ENCODE peak calls at places on chromosomes 2 and 18, in seven cellular contexts. E is GM13977; Q is mucosa of descending colon; B is mesothelial cell of epicardium; A is activated CD8-positive, alpha-beta T cell treated with anti-CD3 and anti-CD28 coated beads for 36 hours; H is osteoblast; L is SK-N-SH. C is an unnamed sample.

GRCh38 chr2:99695121-99695773 is 205.4 kb upstream of the REV1 start:
- DNase-seq in E (no peak), Q (no peak), B (no peak), A (no peak), H (no peak), L (no peak), C (no peak)

GRCh38 chr18:45749918-45750689 is 26.1 kb downstream of the SLC14A1 start:
- DNase-seq in E (no peak), Q (no peak), B (no peak), A (no peak), H (peak), L (no peak), C (no peak)

GRCh38 chr2:30979822-30980245 is 158.4 kb downstream of the GALNT14 start:
- DNase-seq in E (no peak), Q (no peak), B (no peak), A (no peak), H (no peak), L (peak), C (no peak)

GRCh38 chr18:74873629-74874028 is 276.0 kb downstream of the ZNF407 start:
- DNase-seq in E (no peak), Q (no peak), B (no peak), A (no peak), H (no peak), L (no peak), C (no peak)

GRCh38 chr18:11891737-11892136 is 16.4 kb downstream of the MPPE1 start:
- DNase-seq in E (no peak), Q (no peak), B (no peak), A (no peak), H (no peak), L (no peak), C (no peak)

GRCh38 chr2:219278655-219279150 is 463 bp upstream of the DNAJB2 start:
- DNase-seq in E (peak), Q (no peak), B (no peak), A (no peak), H (no peak), L (no peak), C (no peak)

GRCh38 chr2:71934595-71935263 is 212.9 kb downstream of the CYP26B1 start:
- DNase-seq in E (peak), Q (no peak), B (no peak), A (no peak), H (peak), L (peak), C (no peak)

GRCh38 chr18:33022370-33022769 is 249.5 kb upstream of the KLHL14 start:
- DNase-seq in E (no peak), Q (no peak), B (no peak), A (no peak), H (no peak), L (peak), C (no peak)

DNA sequence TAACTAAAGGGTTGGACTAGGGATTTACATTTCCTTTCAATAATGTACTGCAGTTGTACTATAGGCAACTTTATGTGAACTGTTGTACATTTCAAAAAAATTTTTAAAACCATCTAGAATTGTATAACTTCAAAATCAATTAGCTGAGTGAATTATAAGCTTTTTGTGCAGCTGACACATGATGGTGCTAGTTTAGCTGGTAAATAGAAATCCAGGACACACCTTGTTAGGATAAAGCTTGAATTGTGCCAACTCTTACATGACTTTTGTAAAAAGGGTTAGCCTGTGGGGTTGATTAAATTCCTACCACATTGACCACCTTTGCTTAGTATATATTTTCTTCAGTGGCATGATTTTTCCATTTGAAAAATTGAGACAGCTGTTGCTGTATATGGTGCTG is 104.4 kb downstream of the CPS1 start:
- DNase-seq in E (no peak), Q (no peak), B (no peak), A (no peak), H (no peak), L (no peak), C (no peak)
- TF ChIP-seq CTCF in E (no peak), Q (no peak), B (no peak), A (no peak), H (no peak), L (no peak), C (no peak)

DNA sequence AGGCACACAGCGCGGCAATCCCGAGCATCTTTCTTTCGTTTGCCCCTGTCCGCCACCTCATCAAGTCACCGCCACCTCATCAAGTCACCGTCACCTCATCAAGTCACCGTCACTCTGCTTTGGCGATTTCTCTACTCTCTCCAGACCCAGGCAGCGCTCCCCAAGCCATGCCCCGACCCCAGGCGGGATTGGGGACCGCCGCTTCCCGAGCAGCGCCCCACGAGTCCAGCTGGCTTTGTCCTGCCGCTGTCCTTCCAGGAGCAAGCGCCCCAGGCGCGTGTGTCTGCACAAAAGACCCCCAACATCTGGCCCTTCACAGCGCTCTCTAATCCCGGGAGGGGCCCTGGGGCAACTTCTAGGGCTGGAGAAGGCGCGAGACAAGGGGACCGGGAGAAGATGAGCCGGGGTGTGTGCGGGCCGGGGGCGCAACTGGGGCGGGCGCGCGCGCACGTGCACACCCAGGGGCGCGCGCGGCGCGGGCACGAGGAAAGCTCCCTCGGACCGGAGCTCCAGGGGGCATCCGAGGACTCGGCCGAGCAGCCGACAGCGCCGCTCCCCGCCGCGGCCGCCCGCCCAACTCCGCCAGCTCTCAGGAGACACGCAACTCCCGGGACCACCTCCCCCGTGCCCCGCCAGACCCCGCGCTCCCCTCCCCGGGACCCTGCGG is 630 bp upstream of the RNF152 start:
- DNase-seq in E (peak), Q (peak), B (peak), A (peak), H (peak), L (peak), C (peak)
- TF ChIP-seq CTCF in E (no peak), Q (no peak), B (no peak), A (no peak), H (no peak), L (peak), C (no peak)

GRCh38 chr18:48749768-48750167 is 201.0 kb downstream of the SMAD7 start:
- DNase-seq in E (no peak), Q (no peak), B (no peak), A (no peak), H (peak), L (no peak), C (no peak)
- TF ChIP-seq CTCF in E (no peak), Q (no peak), B (no peak), A (no peak), H (no peak), L (no peak), C (no peak)

DNA sequence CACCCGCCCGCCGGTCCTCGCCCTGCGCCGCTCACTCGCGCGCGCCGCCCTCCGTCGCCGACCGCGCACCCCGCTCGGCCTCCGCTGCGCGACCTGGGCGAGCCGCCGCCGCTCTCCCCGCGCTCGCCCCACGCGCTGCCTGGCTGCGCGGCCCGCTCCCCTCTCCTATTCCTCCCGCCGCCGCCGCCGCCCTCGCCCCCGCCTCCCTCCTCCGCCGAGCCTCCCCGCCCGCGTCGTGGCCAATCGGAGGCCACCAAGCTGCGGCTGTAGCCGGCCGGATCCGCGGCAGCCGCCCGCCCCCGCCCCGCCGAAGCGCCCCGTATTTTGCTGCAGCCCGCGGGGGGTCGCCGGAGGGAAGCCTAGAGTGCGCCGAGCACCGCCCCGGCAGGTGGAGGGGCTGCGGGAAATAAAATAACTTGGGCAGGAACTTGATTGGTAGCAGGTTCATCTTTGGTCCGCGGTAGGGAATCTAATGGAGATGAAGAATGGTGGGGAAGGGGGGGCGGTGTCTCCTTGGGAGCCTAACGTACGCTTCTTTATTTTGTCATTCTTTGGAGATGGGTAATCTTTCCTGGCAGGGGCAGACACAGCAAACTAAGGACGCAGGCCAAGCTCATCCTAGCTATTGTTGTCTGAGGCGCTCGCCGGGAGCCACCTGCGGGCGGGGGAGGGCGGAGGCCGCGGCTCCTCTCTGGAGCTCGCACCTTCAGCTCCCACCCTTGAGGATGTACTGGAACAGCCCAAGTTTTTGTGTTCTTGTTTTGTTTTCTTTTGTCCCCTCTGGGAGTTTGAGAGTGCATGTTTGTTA is 1.1 kb upstream of the CDH2 start:
- DNase-seq in E (peak), Q (no peak), B (peak), A (no peak), H (peak), L (peak), C (no peak)
- TF ChIP-seq CTCF in E (no peak), Q (no peak), B (no peak), A (no peak), H (no peak), L (peak), C (no peak)

DNA sequence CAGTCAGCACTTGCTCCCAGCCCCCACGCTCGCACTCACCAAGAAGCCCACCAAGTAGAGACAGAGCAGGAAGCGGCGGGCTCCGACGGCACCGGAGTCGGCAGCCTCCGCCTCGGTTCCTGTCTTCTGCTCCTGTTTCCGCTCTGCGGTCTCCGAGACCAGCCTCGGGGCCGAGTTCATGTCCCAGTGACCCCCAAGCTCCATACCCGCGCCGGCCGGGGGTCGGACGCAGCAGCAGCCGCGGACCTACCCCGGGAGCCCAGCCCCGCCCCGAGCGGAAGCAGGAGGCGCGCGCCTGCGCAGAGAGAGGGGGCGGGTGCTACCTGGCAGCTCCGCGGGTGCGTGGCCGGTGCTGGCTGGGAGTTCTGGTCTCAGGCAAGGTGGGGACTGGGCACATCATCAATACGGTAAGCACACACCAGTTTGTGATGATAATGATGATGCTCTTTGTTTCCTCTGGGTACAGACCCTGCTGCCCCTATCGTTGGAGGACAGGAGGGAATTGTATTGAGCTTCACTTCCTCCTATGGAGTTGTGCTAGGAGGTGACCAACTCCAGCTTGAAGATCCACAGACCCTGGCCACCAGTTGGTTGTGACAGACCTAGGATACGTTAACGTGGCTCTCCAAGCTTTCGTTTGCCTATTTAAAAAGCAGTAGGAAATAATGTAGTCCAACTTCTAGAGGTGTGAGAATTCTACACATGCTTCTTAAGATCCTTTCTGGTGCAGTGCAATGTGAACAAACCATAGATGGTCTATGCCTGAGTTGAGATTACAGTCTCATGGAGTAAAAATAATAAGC is 25.0 kb upstream of the TMEM182 start:
- DNase-seq in E (peak), Q (peak), B (peak), A (peak), H (peak), L (peak), C (peak)
- TF ChIP-seq CTCF in E (no peak), Q (no peak), B (no peak), A (no peak), H (no peak), L (no peak), C (no peak)

GRCh38 chr2:216989335-216990129 is 129.7 kb upstream of the TNP1 start:
- DNase-seq in E (no peak), Q (no peak), B (no peak), A (no peak), H (no peak), L (no peak), C (no peak)
- TF ChIP-seq CTCF in E (no peak), Q (no peak), B (no peak), A (no peak), H (peak), L (peak), C (no peak)

GRCh38 chr2:168300460-168300859 is 53.1 kb upstream of the STK39 start:
- DNase-seq in E (no peak), Q (no peak), B (no peak), A (no peak), H (no peak), L (no peak), C (no peak)
- TF ChIP-seq CTCF in E (no peak), Q (no peak), B (no peak), A (no peak), H (no peak), L (no peak), C (no peak)

DNA sequence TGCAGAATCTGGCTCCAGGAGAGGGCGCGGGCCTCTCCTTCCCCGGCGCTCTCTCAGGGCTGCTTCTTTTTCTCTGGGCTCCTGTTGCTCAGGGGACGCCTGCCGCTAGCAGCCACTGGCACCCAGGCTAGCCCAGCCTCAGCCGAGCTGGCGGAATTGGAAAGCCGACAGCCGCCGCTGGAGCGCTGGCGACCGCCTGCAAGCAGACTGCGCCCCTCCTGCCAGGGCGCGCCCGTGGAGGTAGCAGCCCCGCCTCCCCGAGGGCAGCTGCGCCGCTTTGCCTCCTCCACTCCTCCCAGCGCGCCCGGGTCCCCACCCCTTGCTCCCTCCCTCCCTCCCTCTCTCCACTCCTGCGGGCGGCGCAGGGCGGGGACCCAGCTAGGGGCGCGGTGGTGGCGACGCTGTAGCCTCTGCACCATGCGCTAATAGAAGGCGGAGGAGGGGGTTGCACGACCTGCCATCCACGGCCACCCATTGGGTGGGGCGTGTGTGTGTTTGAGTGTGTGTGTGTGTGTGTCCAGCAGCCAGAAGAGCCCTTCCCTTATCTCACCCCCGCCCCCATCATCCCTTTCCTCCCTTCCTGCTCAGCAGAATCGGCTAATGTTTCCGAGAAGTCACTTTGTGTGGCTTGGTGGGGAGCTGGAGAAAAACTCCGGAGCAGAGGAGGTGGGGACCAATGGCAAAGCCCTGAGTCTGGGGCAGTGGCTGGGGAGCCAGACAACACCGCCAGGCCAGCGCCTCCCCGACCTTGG is at the start of gene SCN9A:
- DNase-seq in E (peak), Q (peak), B (peak), A (peak), H (peak), L (peak), C (no peak)
- TF ChIP-seq CTCF in E (no peak), Q (no peak), B (no peak), A (no peak), H (no peak), L (no peak), C (no peak)

DNA sequence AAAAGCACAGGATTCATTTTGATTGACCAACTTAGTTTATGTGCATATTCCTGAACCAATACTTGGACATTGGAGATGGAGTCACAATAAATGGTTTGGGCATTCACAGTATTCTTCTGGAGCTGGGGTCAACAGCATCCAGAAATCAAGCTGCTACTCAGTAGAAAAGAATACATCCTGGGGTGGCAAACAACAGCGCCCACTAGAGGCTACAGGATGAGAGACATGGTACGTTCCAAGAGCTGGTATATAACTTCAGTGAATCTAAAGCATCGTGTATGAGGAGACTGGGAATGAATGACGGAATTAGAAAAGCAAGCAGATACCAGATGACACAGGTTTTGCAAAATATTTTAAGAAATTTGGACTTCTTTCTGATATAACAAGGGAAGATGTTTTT is 142.9 kb upstream of the FIGN start:
- DNase-seq in E (peak), Q (no peak), B (no peak), A (peak), H (no peak), L (peak), C (no peak)
- TF ChIP-seq CTCF in E (peak), Q (no peak), B (peak), A (no peak), H (peak), L (peak), C (no peak)

DNA sequence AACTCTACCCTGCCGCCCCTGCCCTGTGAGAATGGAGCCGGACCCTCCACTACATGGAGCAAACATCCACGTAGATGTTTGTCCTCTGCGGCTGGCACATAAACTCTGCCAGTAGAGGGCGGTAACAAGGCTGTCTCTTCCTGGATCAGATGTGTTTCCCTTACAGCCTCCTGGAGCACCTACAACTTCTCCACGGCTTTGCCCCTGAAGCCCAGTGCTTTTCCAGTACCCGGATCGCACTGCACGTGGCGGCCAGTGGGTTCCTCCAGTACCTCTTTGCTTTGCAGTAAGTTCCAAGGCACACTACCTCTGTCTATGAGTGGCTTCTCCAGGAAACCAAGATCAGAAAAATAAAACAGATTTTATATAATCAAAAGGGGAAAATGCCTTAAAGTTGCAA is 651.3 kb downstream of the DCDC2C start:
- DNase-seq in E (no peak), Q (no peak), B (no peak), A (peak), H (no peak), L (peak), C (no peak)
- TF ChIP-seq CTCF in E (peak), Q (no peak), B (peak), A (no peak), H (no peak), L (peak), C (no peak)

C was measured in natural killer cell.